ENCODE peak calls at places on chromosome 18, in ten cellular contexts. B, C, T, G, X, L, I, U, H and O are unnamed samples.

GRCh38 chr18:64171576-64171975 is 22.7 kb upstream of the LINC00305 start:
- DNase-seq in B (no peak), C (no peak), T (no peak), G (no peak), X (no peak), L (peak; percentile 22), I (no peak), U (no peak), H (no peak), O (no peak)

GRCh38 chr18:75784413-75784812 is 356.9 kb upstream of the SMIM21 start:
- DNase-seq in B (no peak), C (no peak), T (no peak), G (no peak), X (no peak), L (no peak), I (no peak), U (no peak), H (no peak), O (no peak)

GRCh38 chr18:65468881-65469280 is 281.9 kb upstream of the CDH7 start:
- DNase-seq in B (no peak), C (no peak), T (no peak), G (no peak), X (no peak), L (no peak), I (no peak), U (no peak), H (no peak), O (no peak)

GRCh38 chr18:79393626-79394401 is 1.9 kb upstream of the NFATC1 start:
- DNase-seq in B (peak; percentile 85), C (no peak), T (peak; percentile 63), G (peak; percentile 99), X (peak; percentile 95), L (peak; percentile 82), I (peak; percentile 81), U (peak; percentile 94), H (peak; percentile 83), O (peak; percentile 87)

GRCh38 chr18:51921862-51922261 is 418.1 kb upstream of the DCC start:
- DNase-seq in B (no peak), C (no peak), T (no peak), G (no peak), X (no peak), L (no peak), I (no peak), U (no peak), H (no peak), O (no peak)

GRCh38 chr18:8188196-8188595 is 421.0 kb upstream of the RAB12 start:
- DNase-seq in B (no peak), C (no peak), T (no peak), G (no peak), X (no peak), L (no peak), I (peak; percentile 84), U (no peak), H (no peak), O (no peak)

GRCh38 chr18:56835331-56835730 is 184.2 kb downstream of the WDR7 start:
- DNase-seq in B (no peak), C (no peak), T (no peak), G (no peak), X (no peak), L (peak; percentile 5), I (peak; percentile 28), U (no peak), H (no peak), O (no peak)

GRCh38 chr18:6370886-6371635 is 43.6 kb downstream of the L3MBTL4 start:
- DNase-seq in B (peak; percentile 56), C (no peak), T (no peak), G (no peak), X (no peak), L (peak; percentile 46), I (no peak), U (no peak), H (peak; percentile 82), O (peak; percentile 50)

GRCh38 chr18:47204908-47205522 is 28.9 kb upstream of the IER3IP1 start:
- DNase-seq in B (peak; percentile 56), C (peak; percentile 50), T (no peak), G (no peak), X (no peak), L (peak; percentile 30), I (peak; percentile 11), U (peak; percentile 48), H (peak; percentile 45), O (no peak)

GRCh38 chr18:24987271-24987932 is 364.6 kb downstream of the ZNF521 start:
- DNase-seq in B (no peak), C (no peak), T (no peak), G (no peak), X (peak; percentile 41), L (no peak), I (peak; percentile 23), U (peak; percentile 35), H (no peak), O (no peak)

GRCh38 chr18:57561728-57562423 is 24.6 kb downstream of the FECH start:
- DNase-seq in B (no peak), C (peak; percentile 63), T (no peak), G (no peak), X (no peak), L (peak; percentile 57), I (peak; percentile 37), U (peak; percentile 49), H (no peak), O (no peak)

GRCh38 chr18:21441670-21442069 is 158.8 kb downstream of the ESCO1 start:
- DNase-seq in B (no peak), C (no peak), T (no peak), G (no peak), X (no peak), L (no peak), I (no peak), U (no peak), H (no peak), O (no peak)

GRCh38 chr18:21449367-21450250 is 150.9 kb downstream of the ESCO1 start:
- DNase-seq in B (no peak), C (no peak), T (no peak), G (no peak), X (no peak), L (no peak), I (no peak), U (no peak), H (no peak), O (no peak)

GRCh38 chr18:21443776-21444464 is 156.6 kb downstream of the ESCO1 start:
- DNase-seq in B (no peak), C (no peak), T (no peak), G (no peak), X (no peak), L (no peak), I (no peak), U (no peak), H (no peak), O (no peak)

GRCh38 chr18:21448301-21448700 is 152.2 kb downstream of the ESCO1 start:
- DNase-seq in B (no peak), C (no peak), T (no peak), G (no peak), X (no peak), L (no peak), I (peak; percentile 60), U (no peak), H (no peak), O (no peak)

DNA sequence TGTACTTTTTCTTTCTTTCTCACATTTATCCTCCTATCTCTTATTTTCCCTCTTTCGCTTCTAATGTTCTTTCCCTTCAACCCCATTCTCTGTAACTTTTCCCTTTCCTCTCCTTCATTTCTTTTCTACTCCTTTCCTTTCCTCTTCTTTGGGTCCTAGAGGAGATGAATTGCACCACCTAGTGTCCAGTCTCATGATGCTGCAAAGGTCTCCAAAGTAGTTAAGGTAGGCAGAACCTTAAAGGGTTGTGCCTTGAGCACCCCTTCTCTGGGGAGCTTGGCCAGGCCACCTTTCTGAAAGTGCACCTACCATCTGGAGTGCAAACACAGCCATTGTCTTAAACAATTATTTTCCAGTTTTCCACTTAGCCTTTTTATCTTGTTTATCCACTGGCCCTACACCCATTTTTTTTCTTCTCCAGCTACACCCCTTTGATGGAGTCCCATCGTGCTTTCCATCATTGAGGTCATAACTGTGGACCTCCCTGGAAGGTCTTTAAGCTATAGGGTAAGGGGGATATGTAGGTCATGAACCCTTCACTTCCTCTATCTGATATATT is 156.0 kb downstream of the ESCO1 start:
- DNase-seq in B (peak; percentile 33), C (peak; percentile 46), T (no peak), G (no peak), X (no peak), L (peak; percentile 78), I (peak; percentile 55), U (peak; percentile 48), H (no peak), O (no peak)
- TF ChIP-seq CTCF in B (peak; percentile 49), C (peak; percentile 74), T (peak; percentile 73), G (peak; percentile 56), X (peak; percentile 46), L (peak; percentile 95), I (peak; percentile 84), U (peak; percentile 67), H (peak; percentile 18), O (peak; percentile 54)

DNA sequence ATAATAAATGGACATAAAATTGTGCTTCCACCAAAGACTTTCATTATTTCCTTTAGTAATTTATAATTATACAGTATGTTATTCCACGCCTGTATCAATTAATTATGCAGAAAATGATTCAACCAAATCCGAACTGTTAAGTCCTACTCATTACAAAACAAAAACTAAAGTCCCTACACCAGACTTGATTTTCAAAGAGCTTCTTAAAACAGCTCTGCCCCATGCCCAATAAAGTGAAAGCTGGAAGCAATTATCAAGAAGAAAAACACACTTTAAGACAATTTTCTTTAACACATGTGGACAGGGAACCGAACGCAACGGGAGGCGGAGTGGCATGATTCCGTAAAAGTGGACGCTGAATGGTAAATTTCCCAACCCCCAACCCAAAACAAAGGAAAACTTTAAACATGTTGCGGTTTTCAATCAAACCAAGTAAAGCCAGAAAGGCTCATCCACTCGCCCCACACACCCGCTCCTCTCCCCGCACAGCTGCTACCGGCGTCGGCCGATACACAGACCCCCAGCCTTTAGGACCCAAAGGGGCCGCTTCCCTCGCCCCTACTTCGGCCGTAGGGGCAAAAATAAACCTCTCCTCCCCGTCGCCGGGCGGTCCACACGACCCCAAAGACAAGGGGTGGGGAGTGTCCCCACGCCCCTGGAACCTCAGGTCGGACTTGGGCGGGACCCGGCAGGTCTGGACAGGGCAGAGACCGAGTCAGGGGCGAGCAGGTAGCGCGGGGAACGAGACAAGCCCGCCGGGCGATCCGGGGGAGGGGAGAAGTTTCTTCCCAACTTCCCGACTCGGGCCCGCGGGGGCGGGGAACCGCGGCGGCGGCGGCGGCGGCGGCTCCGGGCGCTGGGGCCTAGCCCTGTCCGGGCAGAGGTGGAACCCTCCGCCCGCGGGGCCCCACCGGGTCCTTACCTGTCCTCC is 585 bp downstream of the YES1 start:
- DNase-seq in B (peak; percentile 54), C (no peak), T (no peak), G (peak; percentile 93), X (peak; percentile 57), L (peak; percentile 37), I (peak; percentile 19), U (peak; percentile 41), H (peak; percentile 40), O (no peak)
- H3K4me1 ChIP-seq in B (peaks cover 27% of the 10 kb centered on the region), C (peaks cover 14% of the 10 kb centered on the region), T (no peaks in the 10 kb centered on the region), G (peaks cover 13% of the 10 kb centered on the region), X (peaks cover 51% of the 10 kb centered on the region), L (peaks cover 12% of the 10 kb centered on the region), I (peaks cover 3% of the 10 kb centered on the region), U (peaks cover 52% of the 10 kb centered on the region), H (peaks cover 22% of the 10 kb centered on the region), O (peaks cover 10% of the 10 kb centered on the region)

GRCh38 chr18:68676913-68677312 is 38.0 kb downstream of the TMX3 start:
- DNase-seq in B (no peak), C (peak; percentile 81), T (no peak), G (no peak), X (no peak), L (no peak), I (no peak), U (no peak), H (no peak), O (no peak)
- TF ChIP-seq CTCF in B (no peak), C (peak; percentile 72), T (no peak), G (no peak), X (no peak), L (peak; percentile 41), I (peak; percentile 28), U (no peak), H (no peak), O (no peak)

GRCh38 chr18:48540329-48541025 is 1.6 kb downstream of the CTIF start:
- DNase-seq in B (peak; percentile 65), C (peak; percentile 64), T (no peak), G (peak; percentile 93), X (peak; percentile 69), L (peak; percentile 29), I (peak; percentile 63), U (peak; percentile 69), H (peak; percentile 65), O (peak; percentile 86)
- H3K4me1 ChIP-seq in B (peaks cover 46% of the 10 kb centered on the region), C (peaks cover 3% of the 10 kb centered on the region), T (peaks cover 6% of the 10 kb centered on the region), G (peaks cover 10% of the 10 kb centered on the region), X (peaks cover 39% of the 10 kb centered on the region), L (peaks cover 23% of the 10 kb centered on the region), I (peaks cover 14% of the 10 kb centered on the region), U (peaks cover 25% of the 10 kb centered on the region), H (peaks cover 11% of the 10 kb centered on the region), O (peaks cover 23% of the 10 kb centered on the region)